ENCODE peak calls at places on chromosomes 2 and 18, in five cellular contexts. Y, T, P, C and I are unnamed samples.

GRCh38 chr2:127675335-127676261 is at the start of gene LIMS2:
- DNase-seq in T (no peak), P (no peak), Y (peak), C (no peak), I (no peak)

GRCh38 chr2:236643480-236643879 is 73.9 kb downstream of the ACKR3 start:
- DNase-seq in Y (no peak), T (no peak), P (no peak), C (no peak), I (no peak)

GRCh38 chr18:36809590-36810381 is 19.0 kb downstream of the TPGS2 start:
- DNase-seq in C (no peak), T (peak), Y (peak), P (peak), I (peak)

GRCh38 chr2:234847364-234847635 is 104.5 kb upstream of the SH3BP4 start:
- DNase-seq in Y (no peak), P (no peak), C (no peak), T (no peak), I (no peak)

GRCh38 chr2:42492691-42493467 is 903 bp downstream of the KCNG3 start:
- DNase-seq in T (no peak), P (no peak), Y (peak), C (no peak), I (no peak)

GRCh38 chr2:159119652-159120257 is 151.3 kb downstream of the TANC1 start:
- DNase-seq in T (no peak), C (no peak), Y (no peak), P (no peak), I (no peak)

GRCh38 chr18:44458777-44459176 is 221.9 kb upstream of the SETBP1 start:
- DNase-seq in P (no peak), T (no peak), C (no peak), Y (no peak), I (no peak)

GRCh38 chr2:128403814-128404708 is 85.4 kb upstream of the HS6ST1 start:
- DNase-seq in Y (no peak), C (no peak), P (no peak), T (no peak), I (no peak)

GRCh38 chr18:79796531-79797390 is 977 bp upstream of the KCNG2 start:
- DNase-seq in Y (no peak), P (no peak), C (no peak), T (no peak), I (no peak)

GRCh38 chr2:234716271-234716670 is 219.4 kb upstream of the ARL4C start:
- DNase-seq in C (no peak), Y (no peak), P (no peak), T (no peak), I (no peak)

DNA sequence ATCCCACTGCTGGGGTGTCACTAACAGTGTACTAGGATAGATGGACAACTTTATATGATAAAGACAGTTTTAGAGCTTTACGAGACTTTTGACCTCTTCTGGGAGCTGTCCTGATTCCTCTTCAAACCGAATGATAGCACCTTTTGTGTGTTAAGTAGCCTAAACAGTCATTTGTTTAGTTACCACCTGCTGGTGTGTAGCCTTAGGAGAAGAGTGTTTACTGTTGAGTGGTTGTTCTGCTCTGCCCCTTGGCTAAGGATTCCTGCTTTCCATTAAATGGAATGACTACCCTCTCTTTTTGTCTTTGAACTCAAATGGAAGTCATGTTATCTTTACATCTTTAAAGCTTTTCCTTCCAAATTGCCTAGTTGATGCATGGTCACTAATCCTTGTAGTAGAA is 28.0 kb upstream of the MGAT5 start:
- DNase-seq in P (no peak), Y (no peak), T (no peak), C (no peak), I (no peak)
- TF ChIP-seq ATF2 in P (no peak), Y (no peak), T (no peak), C (no peak), I (no peak)

DNA sequence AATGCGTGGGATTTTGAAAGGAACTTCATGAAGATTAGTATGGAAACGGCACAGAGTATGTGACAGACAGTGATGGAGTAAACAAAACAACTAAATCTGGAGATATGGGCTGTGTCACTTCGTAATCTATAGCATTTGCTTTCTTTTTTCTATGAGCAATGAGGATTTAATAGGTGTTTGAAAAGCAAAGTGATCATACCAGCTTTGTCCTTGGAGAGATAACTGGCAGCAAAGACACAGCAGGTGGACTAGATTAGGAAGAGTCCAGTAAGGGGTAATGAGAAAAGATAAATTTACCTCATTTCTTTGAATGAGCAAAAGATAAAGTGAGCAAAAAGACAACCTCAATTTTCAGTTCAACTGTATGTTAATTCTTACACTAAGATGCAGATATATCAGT is 199.0 kb downstream of the LRP1B start:
- DNase-seq in C (no peak), Y (no peak), P (no peak), T (no peak), I (no peak)
- TF ChIP-seq ATF2 in C (no peak), Y (no peak), P (no peak), T (no peak), I (no peak)

GRCh38 chr2:53028259-53028658 is 739.3 kb upstream of the CHAC2 start:
- DNase-seq in P (no peak), T (no peak), Y (no peak), C (no peak), I (no peak)
- TF ChIP-seq ATF2 in P (no peak), T (no peak), Y (no peak), C (no peak), I (no peak)

DNA sequence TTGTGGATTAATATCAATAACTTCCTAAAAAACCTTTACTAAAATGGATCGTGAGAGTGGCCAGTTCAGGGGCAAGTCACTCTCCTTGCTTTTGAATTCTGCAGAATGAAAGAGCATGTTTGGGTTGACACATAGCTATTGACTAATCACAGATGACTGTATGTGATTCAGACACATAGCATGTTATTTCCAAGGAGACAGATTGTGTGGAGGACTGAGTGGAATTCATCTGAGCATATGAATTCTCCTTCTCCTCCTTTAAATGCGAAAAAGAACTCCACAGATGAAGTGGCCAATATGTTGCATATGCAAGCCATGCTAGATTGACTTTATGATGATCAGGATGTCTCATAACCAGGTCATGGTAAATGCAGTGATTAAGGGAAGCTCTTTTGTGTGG is 249.4 kb upstream of the FAM98A start:
- DNase-seq in C (no peak), T (no peak), P (no peak), Y (no peak), I (no peak)
- TF ChIP-seq ATF2 in C (no peak), T (no peak), P (no peak), Y (no peak), I (no peak)

GRCh38 chr2:221554769-221555510 is 17.2 kb downstream of the EPHA4 start:
- DNase-seq in P (no peak), T (peak), C (no peak), Y (peak), I (no peak)
- TF ChIP-seq ATF2 in P (no peak), T (no peak), C (no peak), Y (no peak), I (no peak)

GRCh38 chr18:21115519-21116411 is 4.2 kb upstream of the ROCK1 start:
- DNase-seq in C (no peak), P (no peak), T (no peak), Y (peak), I (no peak)
- TF ChIP-seq ATF2 in C (no peak), P (no peak), T (no peak), Y (no peak), I (no peak)

DNA sequence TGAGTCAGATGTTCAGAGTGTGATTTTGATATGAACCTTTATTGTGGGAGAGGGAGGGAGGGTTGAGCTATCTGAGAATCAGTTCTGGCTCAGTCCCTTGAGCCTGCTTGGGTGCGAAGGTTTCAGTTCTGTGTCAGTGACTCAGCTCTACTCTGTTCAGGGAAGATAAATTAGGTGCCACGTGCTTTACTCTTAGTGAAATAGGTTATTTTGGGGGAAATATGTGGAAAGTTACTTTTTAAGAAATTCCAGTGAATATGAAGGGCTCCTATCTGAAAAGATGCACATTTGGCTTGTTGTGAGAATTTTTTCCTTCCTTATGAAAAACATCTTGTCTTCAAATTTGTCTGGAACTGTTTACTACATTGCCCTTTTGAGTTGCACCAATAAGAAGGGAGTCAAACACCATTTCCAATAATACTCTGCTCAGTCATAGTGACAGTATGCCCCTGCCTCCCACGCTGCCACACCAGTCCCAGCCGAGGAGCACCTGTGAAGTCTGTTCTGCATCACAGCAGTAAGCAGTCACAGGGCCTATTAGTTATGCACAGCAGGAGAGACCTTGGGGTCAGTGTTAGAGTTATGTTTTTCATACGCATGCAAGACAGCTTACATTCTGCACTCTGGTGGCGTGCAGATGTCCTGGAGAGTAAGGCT is 32.8 kb upstream of the DNAH7 start:
- DNase-seq in Y (no peak), T (peak), C (no peak), P (no peak), I (peak)
- TF ChIP-seq ATF2 in Y (no peak), T (peak), C (no peak), P (no peak), I (no peak)

GRCh38 chr2:218125626-218126080 is at the start of gene CXCR2:
- DNase-seq in P (no peak), T (no peak), C (no peak), Y (no peak), I (no peak)
- TF ChIP-seq ATF2 in P (no peak), T (no peak), C (no peak), Y (no peak), I (no peak)

GRCh38 chr2:1800716-1801388 is 56.5 kb upstream of the PXDN start:
- DNase-seq in P (no peak), C (no peak), T (no peak), Y (no peak), I (no peak)
- TF ChIP-seq ATF2 in P (no peak), C (no peak), T (no peak), Y (no peak), I (no peak)